ENCODE peak calls at places on chromosome 9, in six cellular contexts. E is HCT116, F is cardiac muscle cell, Q is uterus, R is spleen, T is GM23338. A is an unnamed sample.

GRCh38 chr9:23669776-23670175 is 156.3 kb downstream of the ELAVL2 start:
- DNase-seq in E (no peak), F (no peak), Q (no peak), R (no peak), T (no peak), A (no peak)

GRCh38 chr9:84756156-84756555 is 86.6 kb downstream of the NTRK2 start:
- DNase-seq in E (no peak), F (no peak), Q (no peak), R (no peak), T (no peak), A (no peak)

GRCh38 chr9:30677256-30677655 is 1707.2 kb upstream of the ACO1 start:
- DNase-seq in E (no peak), F (no peak), Q (no peak), R (no peak), T (no peak), A (no peak)

GRCh38 chr9:87795178-87795577 is 69.3 kb downstream of the CTSL start:
- DNase-seq in E (no peak), F (no peak), Q (no peak), R (no peak), T (no peak), A (no peak)

GRCh38 chr9:69158471-69158870 is 15.6 kb upstream of the TJP2 start:
- DNase-seq in E (no peak), F (no peak), Q (no peak), R (no peak), T (no peak), A (no peak)

GRCh38 chr9:131849391-131849790 is 109.5 kb upstream of the RAPGEF1 start:
- DNase-seq in E (no peak), F (no peak), Q (no peak), R (no peak), T (no peak), A (no peak)

GRCh38 chr9:227882-228281 is 13.2 kb downstream of the DOCK8 start:
- DNase-seq in E (no peak), F (no peak), Q (no peak), R (no peak), T (no peak), A (no peak)

GRCh38 chr9:114123031-114123977 is 24.2 kb upstream of the KIF12 start:
- DNase-seq in E (no peak), F (no peak), Q (no peak), R (peak; percentile 48), T (no peak), A (no peak)

GRCh38 chr9:85515021-85515420 is 226.7 kb downstream of the AGTPBP1 start:
- DNase-seq in E (peak; percentile 22), F (no peak), Q (no peak), R (no peak), T (no peak), A (no peak)

GRCh38 chr9:135308809-135309762 is 170.5 kb upstream of the PPP1R26 start:
- DNase-seq in E (no peak), F (no peak), Q (no peak), R (peak; percentile 61), T (no peak), A (peak; percentile 29)

GRCh38 chr9:131421691-131422090 is 27.8 kb downstream of the PRRC2B start:
- DNase-seq in E (no peak), F (no peak), Q (no peak), R (peak; percentile 35), T (no peak), A (no peak)

GRCh38 chr9:135524130-135524861 is 3.1 kb downstream of the LCN1 start:
- DNase-seq in E (no peak), F (no peak), Q (no peak), R (no peak), T (no peak), A (no peak)

GRCh38 chr9:70043689-70044449 is at the start of gene MAMDC2:
- DNase-seq in E (no peak), F (peak; percentile 81), Q (peak; percentile 73), R (peak; percentile 77), T (peak; percentile 73), A (peak; percentile 45)

GRCh38 chr9:127336708-127337352 is 60.1 kb upstream of the SLC2A8 start:
- DNase-seq in E (peak; percentile 69), F (no peak), Q (peak; percentile 94), R (no peak), T (no peak), A (peak; percentile 43)

GRCh38 chr9:113588242-113588810 is 124.8 kb downstream of the RGS3 start:
- DNase-seq in E (no peak), F (no peak), Q (no peak), R (peak; percentile 76), T (no peak), A (no peak)

GRCh38 chr9:79015951-79016350 is 555.8 kb upstream of the TLE4 start:
- DNase-seq in E (no peak), F (no peak), Q (no peak), R (no peak), T (no peak), A (no peak)

GRCh38 chr9:127570533-127571111 is 41.5 kb upstream of the STXBP1 start:
- DNase-seq in E (no peak), F (no peak), Q (no peak), R (no peak), T (no peak), A (no peak)

GRCh38 chr9:6907772-6908381 is 150.1 kb downstream of the KDM4C start:
- DNase-seq in E (peak; percentile 24), F (peak; percentile 31), Q (no peak), R (no peak), T (peak; percentile 46), A (peak; percentile 33)

GRCh38 chr9:94108584-94108983 is 24.3 kb downstream of the PTPDC1 start:
- DNase-seq in E (no peak), F (no peak), Q (no peak), R (no peak), T (peak; percentile 18), A (no peak)

GRCh38 chr9:105338308-105338707 is 93.9 kb downstream of the SLC44A1 start:
- DNase-seq in E (no peak), F (no peak), Q (no peak), R (no peak), T (no peak), A (no peak)

GRCh38 chr9:89602978-89603628 is 1.7 kb upstream of the GADD45G start:
- DNase-seq in E (peak; percentile 74), F (peak; percentile 95), Q (peak; percentile 90), R (peak; percentile 97), T (peak; percentile 97), A (peak; percentile 96)

DNA sequence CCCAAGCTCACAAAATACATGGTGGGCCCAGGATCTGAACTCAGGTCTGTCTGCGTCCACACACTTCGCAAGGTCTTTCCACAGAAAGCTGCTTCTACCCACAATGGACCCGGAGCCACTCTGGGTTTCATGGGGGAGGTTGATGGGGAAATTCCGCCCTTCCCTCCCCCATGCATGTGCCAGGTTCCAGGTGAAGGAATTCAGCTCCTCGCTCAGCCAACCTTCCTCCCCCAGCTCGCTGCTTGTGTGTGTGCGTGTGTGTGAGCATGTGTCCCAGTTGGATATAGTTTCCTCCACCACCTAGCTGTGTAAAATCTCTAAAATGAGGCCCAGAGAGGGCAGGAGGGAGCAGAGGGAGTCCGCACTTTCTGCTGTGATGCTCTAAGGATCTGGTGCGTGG is 1.0 kb downstream of the PTGS1 start:
- DNase-seq in E (no peak), F (no peak), Q (no peak), R (peak; percentile 33), T (no peak), A (no peak)
- H3K4me1 ChIP-seq in E (peaks cover 47% of the 10 kb centered on the region), F (peaks cover 19% of the 10 kb centered on the region), Q (no peaks in the 10 kb centered on the region), R (peaks cover 36% of the 10 kb centered on the region), T (peaks cover 37% of the 10 kb centered on the region), A (peaks cover 22% of the 10 kb centered on the region)

DNA sequence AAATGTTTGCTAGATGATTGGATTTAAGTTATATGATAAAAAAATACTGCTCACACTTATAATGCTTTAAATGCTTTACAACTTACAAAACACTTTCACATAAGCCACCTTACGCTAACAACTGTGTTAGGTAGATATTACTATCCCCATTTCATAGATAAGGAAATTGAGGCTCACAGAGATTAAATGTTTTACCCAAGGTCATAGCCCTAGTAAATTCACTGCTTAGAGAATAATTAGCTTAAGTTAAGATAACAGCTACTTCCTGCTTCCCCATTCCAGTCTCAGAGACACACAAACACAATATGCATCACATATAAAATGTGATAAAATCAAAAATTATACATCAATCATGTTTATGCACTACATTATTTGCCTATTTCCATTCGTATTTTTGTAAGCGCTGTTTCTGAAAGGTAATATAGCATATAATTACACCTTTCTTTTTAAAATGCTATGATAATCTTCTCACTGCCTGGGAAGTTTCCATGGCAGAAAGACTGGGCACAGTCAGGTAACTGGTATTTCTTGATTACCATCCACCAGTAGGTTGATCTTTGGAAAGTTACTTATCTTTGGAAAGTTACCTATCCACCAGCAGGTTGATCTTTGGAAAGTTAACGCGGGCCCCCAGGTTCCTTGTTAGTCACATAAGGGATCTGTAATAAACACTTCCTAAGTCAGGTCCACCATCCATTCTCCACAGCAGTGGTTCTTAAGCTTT is 101.1 kb downstream of the NFIB start:
- DNase-seq in E (no peak), F (no peak), Q (no peak), R (no peak), T (no peak), A (no peak)
- TF ChIP-seq CTCF in E (no peak), F (no peak), Q (no peak), R (no peak), T (no peak), A (no peak)

DNA sequence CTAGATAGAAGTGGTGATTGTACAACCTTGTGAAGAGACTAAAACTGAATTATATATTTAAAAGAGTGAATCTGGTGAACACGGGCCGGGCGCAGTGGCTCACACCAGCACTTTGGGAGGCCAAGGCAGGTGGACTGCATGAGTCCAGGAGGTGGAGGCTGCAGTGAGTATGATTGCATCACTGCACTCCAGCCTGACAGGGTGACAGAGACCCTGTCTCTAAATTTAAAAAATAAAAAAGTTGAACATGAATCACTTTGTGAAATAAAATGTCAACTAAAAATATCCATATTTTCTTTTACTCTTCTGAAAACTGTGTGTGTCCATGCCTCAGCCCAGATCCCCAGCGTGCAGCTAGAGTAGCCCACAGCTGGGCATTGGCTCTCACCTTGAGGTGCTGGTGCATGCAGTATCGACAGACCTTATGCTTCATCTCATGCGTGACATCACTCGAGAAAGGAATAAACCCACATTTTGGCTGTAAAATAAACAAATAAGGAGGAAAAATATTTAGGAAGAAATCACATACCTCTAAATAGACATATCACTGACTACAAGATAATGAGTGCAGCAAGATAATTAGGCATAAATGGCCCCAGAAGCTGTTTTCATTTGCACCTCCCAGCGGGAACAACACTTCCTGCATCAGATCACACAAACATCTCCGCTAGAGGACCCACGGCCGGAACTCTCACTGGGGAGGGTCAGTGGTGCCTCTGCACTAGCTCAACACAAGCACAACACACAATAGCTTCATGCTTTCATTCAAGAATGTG is 22.1 kb downstream of the IPPK start:
- DNase-seq in E (no peak), F (no peak), Q (peak; percentile 9), R (peak; percentile 31), T (no peak), A (no peak)
- H3K36me3 ChIP-seq in E (peaks cover 11% of the 10 kb centered on the region), F (peaks cover 21% of the 10 kb centered on the region), Q (no peaks in the 10 kb centered on the region), R (peaks cover 86% of the 10 kb centered on the region), T (peaks cover 9% of the 10 kb centered on the region), A (no peaks in the 10 kb centered on the region)

GRCh38 chr9:110755179-110755578 is 86.6 kb downstream of the MUSK start:
- DNase-seq in E (no peak), F (no peak), Q (no peak), R (no peak), T (no peak), A (no peak)

GRCh38 chr9:110758201-110758600 is 89.6 kb downstream of the MUSK start:
- DNase-seq in E (no peak), F (no peak), Q (no peak), R (no peak), T (no peak), A (no peak)

GRCh38 chr9:110752766-110753165 is 84.2 kb downstream of the MUSK start:
- DNase-seq in E (peak; percentile 64), F (no peak), Q (no peak), R (no peak), T (no peak), A (no peak)

GRCh38 chr9:110750272-110750671 is 81.7 kb downstream of the MUSK start:
- DNase-seq in E (no peak), F (no peak), Q (peak; percentile 61), R (no peak), T (no peak), A (no peak)

GRCh38 chr9:110753734-110754231 is 85.2 kb downstream of the MUSK start:
- DNase-seq in E (no peak), F (no peak), Q (no peak), R (no peak), T (no peak), A (no peak)
- H3K4me1 ChIP-seq in E (peaks cover 31% of the 10 kb centered on the region), F (no peaks in the 10 kb centered on the region), Q (no peaks in the 10 kb centered on the region), R (no peaks in the 10 kb centered on the region), T (no peaks in the 10 kb centered on the region), A (no peaks in the 10 kb centered on the region)

A was measured in mucosa of descending colon.